ENCODE peak calls at places on chromosome 18, in eight cellular contexts. J, H, W, M, Z, C, S and K are unnamed samples.

GRCh38 chr18:43108469-43108868 is 7.0 kb downstream of the RIT2 start:
- DNase-seq in Z (no peak), C (no peak), H (no peak), W (no peak), J (no peak), M (no peak), S (no peak), K (no peak)

GRCh38 chr18:50559750-50560680 is at the start of gene MAPK4:
- DNase-seq in Z (peak), J (peak), H (no peak), C (peak), M (no peak), S (no peak), W (no peak), K (peak)

GRCh38 chr18:55844373-55844772 is 256.4 kb upstream of the TCF4 start:
- DNase-seq in H (no peak), J (peak), C (no peak), W (no peak), S (no peak), Z (no peak), M (no peak), K (no peak)

GRCh38 chr18:23694642-23695430 is 5.6 kb downstream of the LAMA3 start:
- DNase-seq in S (no peak), Z (no peak), M (no peak), C (no peak), W (no peak), J (no peak), H (no peak), K (no peak)

GRCh38 chr18:13369756-13370510 is 151.4 kb downstream of the LDLRAD4 start:
- DNase-seq in M (no peak), C (no peak), H (no peak), W (no peak), S (no peak), Z (peak), J (no peak), K (no peak)

GRCh38 chr18:11176416-11176815 is 27.0 kb upstream of the PIEZO2 start:
- DNase-seq in J (peak), S (no peak), M (no peak), H (no peak), C (no peak), Z (peak), W (no peak), K (no peak)

GRCh38 chr18:44180683-44181082 is 500.0 kb upstream of the SETBP1 start:
- DNase-seq in C (no peak), H (no peak), J (no peak), M (no peak), S (no peak), W (no peak), Z (no peak), K (no peak)

GRCh38 chr18:13915973-13916372 is 637 bp upstream of the MC2R start:
- DNase-seq in J (no peak), M (no peak), H (no peak), S (no peak), C (no peak), W (no peak), Z (no peak), K (no peak)

GRCh38 chr18:54392621-54393023 is 34.9 kb downstream of the C18orf54 start:
- DNase-seq in S (no peak), J (peak), H (no peak), Z (peak), W (no peak), C (no peak), M (no peak), K (peak)

GRCh38 chr18:47893939-47894699 is 36.3 kb downstream of the SMAD2 start:
- DNase-seq in W (no peak), Z (no peak), M (no peak), S (no peak), H (no peak), C (no peak), J (peak), K (no peak)

GRCh38 chr18:3842844-3843243 is 392.9 kb downstream of the TGIF1 start:
- DNase-seq in H (no peak), S (no peak), W (no peak), Z (no peak), M (no peak), J (no peak), C (no peak), K (no peak)

GRCh38 chr18:77676901-77677300 is 427.3 kb downstream of the GALR1 start:
- DNase-seq in W (no peak), Z (no peak), M (no peak), J (no peak), C (no peak), H (no peak), S (no peak), K (no peak)